ENCODE peak calls at places on chromosomes 6 and 20, in eight cellular contexts. U, O, B, R, M, F, X and Q are unnamed samples.

GRCh38 chr20:52209154-52209571 is 17.6 kb upstream of the ZFP64 start:
- DNase-seq in O (peak), F (no peak), U (no peak), B (no peak), R (no peak), M (no peak), X (no peak), Q (no peak)

GRCh38 chr6:32610897-32611296 is 21.2 kb upstream of the HLA-DRB1 start:
- DNase-seq in R (no peak), M (no peak), B (no peak), U (no peak), O (no peak), X (no peak), F (no peak), Q (no peak)

GRCh38 chr20:53331151-53331973 is 262.3 kb downstream of the ZNF217 start:
- DNase-seq in B (no peak), X (no peak), U (no peak), O (peak), M (peak), F (no peak), R (no peak), Q (no peak)

GRCh38 chr6:167827588-167828324 is 1.0 kb downstream of the AFDN start:
- DNase-seq in U (peak), B (no peak), M (peak), X (peak), R (no peak), O (peak), F (no peak), Q (peak)

GRCh38 chr6:12472601-12473038 is 182.5 kb downstream of the EDN1 start:
- DNase-seq in O (no peak), B (no peak), F (no peak), M (no peak), R (no peak), U (peak), X (no peak), Q (no peak)

GRCh38 chr6:23633986-23634385 is 492.0 kb upstream of the NRSN1 start:
- DNase-seq in F (no peak), O (no peak), X (no peak), U (peak), R (no peak), M (no peak), B (peak), Q (no peak)

GRCh38 chr20:64166712-64167615 is 2.7 kb downstream of the MYT1 start:
- DNase-seq in R (no peak), M (no peak), U (no peak), B (no peak), O (no peak), F (no peak), X (no peak), Q (no peak)

GRCh38 chr20:36084897-36085617 is 69.5 kb upstream of the EPB41L1 start:
- DNase-seq in X (no peak), M (no peak), R (no peak), B (no peak), U (no peak), O (no peak), F (no peak), Q (no peak)

GRCh38 chr6:85482206-85483040 is 32.5 kb downstream of the NT5E start:
- DNase-seq in B (no peak), U (no peak), R (no peak), O (no peak), M (no peak), F (no peak), X (no peak), Q (no peak)

GRCh38 chr6:25302677-25303128 is 23.5 kb downstream of the CARMIL1 start:
- DNase-seq in F (no peak), R (no peak), M (peak), O (no peak), U (peak), B (no peak), X (no peak), Q (no peak)

GRCh38 chr20:6265204-6265904 is 142.5 kb upstream of the FERMT1 start:
- DNase-seq in O (no peak), U (peak), M (peak), R (no peak), B (peak), X (peak), F (peak), Q (no peak)

GRCh38 chr6:154386848-154387717 is 30.5 kb upstream of the IPCEF1 start:
- DNase-seq in B (no peak), O (no peak), R (no peak), M (peak), F (no peak), U (no peak), X (no peak), Q (no peak)